ENCODE peak calls at places on chromosomes 11 and 22, in five cellular contexts. V is H1, N is A549, B is suprapubic skin, C is thyroid gland. K is an unnamed sample.
A peak's percentile ranks its signal among the peaks of the same experiment; 100 is the strongest.

GRCh38 chr11:55357560-55358184 is 10.1 kb upstream of the OR4A15 start:
- DNase-seq in V (no peak), N (peak; percentile 12), B (no peak), C (no peak), K (no peak)

GRCh38 chr22:47100646-47101045 is 338.2 kb downstream of the TBC1D22A start:
- DNase-seq in V (no peak), N (no peak), B (no peak), C (no peak), K (no peak)

GRCh38 chr11:1260023-1260501 is 37.2 kb downstream of the MUC5B start:
- DNase-seq in V (no peak), N (peak; percentile 76), B (no peak), C (peak; percentile 10), K (no peak)

GRCh38 chr11:9506489-9507343 is 45.9 kb downstream of the ZNF143 start:
- DNase-seq in V (peak; percentile 86), N (peak; percentile 81), B (no peak), C (peak; percentile 83), K (peak; percentile 64)

GRCh38 chr22:47292546-47293320 is 530.3 kb downstream of the TBC1D22A start:
- DNase-seq in V (no peak), N (no peak), B (peak; percentile 63), C (peak; percentile 83), K (no peak)

GRCh38 chr11:66012946-66013761 is 1.3 kb downstream of the CST6 start:
- DNase-seq in V (no peak), N (no peak), B (no peak), C (peak; percentile 75), K (no peak)

GRCh38 chr11:21321530-21321929 is 652.1 kb downstream of the NELL1 start:
- DNase-seq in V (no peak), N (no peak), B (no peak), C (no peak), K (no peak)

GRCh38 chr11:115544422-115544821 is 40.2 kb upstream of the CADM1 start:
- DNase-seq in V (no peak), N (no peak), B (no peak), C (no peak), K (no peak)

GRCh38 chr11:86355256-86355655 is 19.4 kb upstream of the CCDC81 start:
- DNase-seq in V (no peak), N (no peak), B (no peak), C (peak; percentile 63), K (no peak)

GRCh38 chr11:10327254-10327653 is 22.4 kb downstream of the ADM start:
- DNase-seq in V (no peak), N (no peak), B (no peak), C (no peak), K (no peak)

GRCh38 chr11:123034587-123034986 is 27.3 kb downstream of the HSPA8 start:
- DNase-seq in V (no peak), N (no peak), B (peak; percentile 35), C (no peak), K (no peak)

GRCh38 chr22:22948651-22949611 is 61.3 kb downstream of the IGLL5 start:
- DNase-seq in V (no peak), N (no peak), B (peak; percentile 38), C (no peak), K (no peak)

GRCh38 chr11:16925495-16926065 is 88.6 kb downstream of the PLEKHA7 start:
- DNase-seq in V (peak; percentile 77), N (peak; percentile 50), B (no peak), C (peak; percentile 84), K (peak; percentile 58)

GRCh38 chr11:57798905-57799559 is 37.4 kb downstream of the CTNND1 start:
- DNase-seq in V (no peak), N (peak; percentile 67), B (peak; percentile 83), C (peak; percentile 69), K (peak; percentile 43)

GRCh38 chr11:113553235-113553634 is 78.0 kb upstream of the DRD2 start:
- DNase-seq in V (no peak), N (peak; percentile 6), B (no peak), C (no peak), K (no peak)

GRCh38 chr22:48942698-48943566 is 884.7 kb downstream of the BRD1 start:
- DNase-seq in V (peak; percentile 24), N (no peak), B (peak; percentile 64), C (no peak), K (no peak)

GRCh38 chr22:32119568-32120235 is 39.4 kb downstream of the C22orf42 start:
- DNase-seq in V (peak; percentile 45), N (no peak), B (no peak), C (no peak), K (no peak)

GRCh38 chr11:14644396-14645246 is 1.0 kb downstream of the PDE3B start:
- DNase-seq in V (peak; percentile 71), N (peak; percentile 28), B (no peak), C (no peak), K (peak; percentile 25)

GRCh38 chr11:78535920-78536319 is 38.7 kb downstream of the NARS2 start:
- DNase-seq in V (no peak), N (no peak), B (no peak), C (no peak), K (no peak)

GRCh38 chr11:103648670-103649400 is 387.6 kb upstream of the DDI1 start:
- DNase-seq in V (no peak), N (no peak), B (no peak), C (no peak), K (no peak)

GRCh38 chr22:27832606-27833005 is 31.1 kb upstream of the MN1 start:
- DNase-seq in V (no peak), N (no peak), B (no peak), C (no peak), K (no peak)

GRCh38 chr22:46841528-46841927 is 79.1 kb downstream of the TBC1D22A start:
- DNase-seq in V (no peak), N (no peak), B (no peak), C (no peak), K (no peak)

GRCh38 chr11:45180888-45181594 is 34.6 kb downstream of the PRDM11 start:
- DNase-seq in V (no peak), N (peak; percentile 65), B (no peak), C (peak; percentile 77), K (peak; percentile 83)

GRCh38 chr22:45515678-45516077 is 13.0 kb downstream of the FBLN1 start:
- DNase-seq in V (no peak), N (no peak), B (no peak), C (no peak), K (no peak)

GRCh38 chr11:28417601-28418323 is 309.6 kb downstream of the METTL15 start:
- DNase-seq in V (no peak), N (no peak), B (no peak), C (no peak), K (no peak)

GRCh38 chr11:15893080-15893492 is 463.3 kb downstream of the SOX6 start:
- DNase-seq in V (no peak), N (no peak), B (no peak), C (no peak), K (no peak)

GRCh38 chr11:34176980-34177319 is 71.5 kb downstream of the NAT10 start:
- DNase-seq in V (no peak), N (no peak), B (no peak), C (no peak), K (no peak)

GRCh38 chr22:45603631-45604030 is 68.0 kb upstream of the ATXN10 start:
- DNase-seq in V (no peak), N (peak; percentile 48), B (no peak), C (no peak), K (no peak)

GRCh38 chr11:45560935-45561330 is 104.5 kb downstream of the CHST1 start:
- DNase-seq in V (no peak), N (no peak), B (no peak), C (peak; percentile 12), K (no peak)

DNA sequence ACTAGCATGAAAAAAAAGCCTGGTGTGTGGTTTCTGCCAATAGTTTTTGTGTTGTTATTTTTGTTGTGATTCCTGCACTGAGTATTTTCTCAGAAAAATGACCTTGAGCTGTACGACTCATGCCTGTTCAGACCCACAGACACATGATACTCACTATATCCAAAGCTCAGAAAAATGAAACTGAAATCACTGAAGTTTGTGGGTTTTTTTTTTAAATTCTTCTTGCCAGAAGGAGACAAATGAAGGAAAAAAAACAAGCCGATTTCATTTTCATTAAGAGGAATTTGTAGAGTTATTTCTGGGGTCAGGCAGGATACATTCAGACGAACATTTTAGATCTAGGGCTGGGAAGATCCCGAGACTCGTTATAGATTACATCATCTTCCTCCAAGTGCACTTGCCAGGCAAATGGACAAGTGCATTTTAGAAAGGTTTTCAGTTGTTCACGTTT is 60.4 kb downstream of the BMAL1 start:
- DNase-seq in V (no peak), N (peak; percentile 34), B (no peak), C (no peak), K (no peak)
- H3K27ac ChIP-seq in V (no peak overlapping the region), N (peak overlapping the region; percentile 95), B (peak overlapping the region; percentile 29), C (peak overlapping the region; percentile 88), K (no peak overlapping the region)

GRCh38 chr22:35335936-35336781 is 36.5 kb downstream of the TOM1 start:
- DNase-seq in V (no peak), N (no peak), B (no peak), C (no peak), K (peak; percentile 77)
- TF ChIP-seq POLR2A in V (no peak), N (no peak), B (no peak), C (no peak), K (no peak)

DNA sequence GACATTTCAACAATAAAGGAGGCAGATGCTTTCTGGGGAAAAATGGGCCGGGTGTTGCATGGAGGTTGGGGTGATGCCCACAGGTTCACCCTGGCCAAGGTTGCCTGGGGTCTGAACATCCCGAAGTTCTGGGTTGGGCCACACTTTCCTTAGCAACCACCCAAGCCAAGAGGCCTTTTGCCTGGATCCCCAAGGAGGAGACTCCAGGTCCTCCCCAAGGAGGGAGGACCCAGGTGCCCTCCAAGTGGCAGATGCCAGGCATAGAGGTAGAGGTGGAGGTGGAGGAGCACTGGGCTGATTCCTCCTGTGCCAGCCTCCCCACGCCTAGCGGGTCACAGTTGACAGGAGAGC is 1.2 kb downstream of the CYB5R3 start:
- DNase-seq in V (no peak), N (no peak), B (no peak), C (no peak), K (no peak)
- H3K4me1 ChIP-seq in V (peaks cover 18% of the 10 kb centered on the region), N (peaks cover 37% of the 10 kb centered on the region), B (peaks cover 61% of the 10 kb centered on the region), C (peaks cover 59% of the 10 kb centered on the region), K (peaks cover 55% of the 10 kb centered on the region)

DNA sequence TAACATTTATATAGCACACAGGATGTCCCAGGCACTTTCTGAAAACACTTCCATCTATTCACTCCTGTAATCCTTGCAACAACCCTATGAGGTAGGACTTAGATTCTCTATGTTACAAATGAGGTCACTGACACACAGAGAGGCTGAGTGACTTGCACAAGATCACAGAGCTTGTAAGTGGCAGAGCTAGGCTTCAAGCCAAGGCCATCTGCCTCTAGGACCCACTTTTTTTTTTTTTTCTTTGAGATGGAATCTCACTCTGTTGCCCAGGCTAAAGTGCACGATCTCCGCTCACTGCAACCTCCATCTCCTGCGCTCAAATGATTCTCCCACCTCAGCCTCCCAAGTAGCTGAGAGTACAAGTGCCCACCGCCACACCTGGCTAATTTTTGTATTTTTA is 18.4 kb upstream of the MYH9 start:
- DNase-seq in V (no peak), N (no peak), B (no peak), C (peak; percentile 40), K (no peak)
- H3K27ac ChIP-seq in V (no peak overlapping the region), N (no peak overlapping the region), B (no peak overlapping the region), C (peak overlapping the region; percentile 78), K (peak overlapping the region; percentile 73)

GRCh38 chr11:73859671-73860070 is 17.0 kb downstream of the COA4 start:
- DNase-seq in V (no peak), N (no peak), B (no peak), C (no peak), K (no peak)

GRCh38 chr11:73866095-73866579 is 10.5 kb downstream of the COA4 start:
- DNase-seq in V (no peak), N (no peak), B (no peak), C (no peak), K (no peak)

GRCh38 chr11:73860202-73860601 is 16.4 kb downstream of the COA4 start:
- DNase-seq in V (no peak), N (no peak), B (no peak), C (no peak), K (no peak)

GRCh38 chr11:73866586-73866996 is 10.1 kb downstream of the COA4 start:
- DNase-seq in V (no peak), N (peak; percentile 65), B (no peak), C (no peak), K (peak; percentile 38)

GRCh38 chr11:73862971-73863370 is 13.7 kb downstream of the COA4 start:
- DNase-seq in V (no peak), N (no peak), B (no peak), C (peak; percentile 32), K (no peak)
- TF ChIP-seq POLR2A in V (no peak), N (no peak), B (no peak), C (no peak), K (no peak)

K was measured in heart left ventricle.